ENCODE peak calls at places on chromosomes 16 and 17, in four cellular contexts. One of them, this sample, is unnamed.
A peak's percentile ranks its signal among the peaks of the same experiment; 100 is the strongest.

GRCh38 chr17:64343833-64344637 is 46.6 kb downstream of the PECAM1 start:
- DNase-seq in SJCRH30: peak; percentile 75
- DNase-seq in lower lobe of right lung: peak; percentile 82
- DNase-seq in tibial artery: peak; percentile 80
- DNase-seq in this sample: no peak

GRCh38 chr17:41667280-41668008 is 21.2 kb upstream of the EIF1 start:
- DNase-seq in lower lobe of right lung: peak; percentile 49
- DNase-seq in SJCRH30: no peak
- DNase-seq in tibial artery: no peak
- DNase-seq in this sample: no peak

GRCh38 chr16:46853713-46854443 is 22.9 kb upstream of the C16orf87 start:
- DNase-seq in lower lobe of right lung: peak; percentile 82
- DNase-seq in tibial artery: peak; percentile 73
- DNase-seq in SJCRH30: peak; percentile 65
- DNase-seq in this sample: peak; percentile 76

GRCh38 chr16:15572329-15573001 is 70.5 kb downstream of the MARF1 start:
- DNase-seq in lower lobe of right lung: no peak
- DNase-seq in SJCRH30: no peak
- DNase-seq in tibial artery: no peak
- DNase-seq in this sample: no peak

GRCh38 chr17:68391561-68392268 is 65.6 kb downstream of the WIPI1 start:
- DNase-seq in tibial artery: no peak
- DNase-seq in lower lobe of right lung: no peak
- DNase-seq in SJCRH30: no peak
- DNase-seq in this sample: no peak

GRCh38 chr16:10502766-10503165 is 77.6 kb downstream of the EMP2 start:
- DNase-seq in SJCRH30: no peak
- DNase-seq in tibial artery: no peak
- DNase-seq in lower lobe of right lung: no peak
- DNase-seq in this sample: no peak

GRCh38 chr17:9386401-9386800 is 189.2 kb downstream of the STX8 start:
- DNase-seq in tibial artery: no peak
- DNase-seq in lower lobe of right lung: no peak
- DNase-seq in SJCRH30: no peak
- DNase-seq in this sample: no peak

GRCh38 chr16:10592611-10593010 is 12.2 kb upstream of the EMP2 start:
- DNase-seq in tibial artery: no peak
- DNase-seq in SJCRH30: no peak
- DNase-seq in lower lobe of right lung: no peak
- DNase-seq in this sample: no peak

GRCh38 chr17:37089998-37090397 is 141.2 kb downstream of the AATF start:
- DNase-seq in SJCRH30: no peak
- DNase-seq in lower lobe of right lung: no peak
- DNase-seq in tibial artery: no peak
- DNase-seq in this sample: no peak

GRCh38 chr16:55552621-55553020 is 13.9 kb upstream of the CAPNS2 start:
- DNase-seq in tibial artery: no peak
- DNase-seq in SJCRH30: no peak
- DNase-seq in lower lobe of right lung: no peak
- DNase-seq in this sample: no peak

GRCh38 chr17:31583795-31584340 is 192.4 kb downstream of the RAB11FIP4 start:
- DNase-seq in tibial artery: no peak
- DNase-seq in lower lobe of right lung: no peak
- DNase-seq in SJCRH30: no peak
- DNase-seq in this sample: no peak

GRCh38 chr17:31582151-31582907 is 190.9 kb downstream of the RAB11FIP4 start:
- DNase-seq in SJCRH30: no peak
- DNase-seq in lower lobe of right lung: peak; percentile 79
- DNase-seq in tibial artery: peak; percentile 87
- DNase-seq in this sample: no peak

GRCh38 chr17:31586946-31587345 is 195.5 kb downstream of the RAB11FIP4 start:
- DNase-seq in tibial artery: no peak
- DNase-seq in SJCRH30: no peak
- DNase-seq in lower lobe of right lung: no peak
- DNase-seq in this sample: no peak

GRCh38 chr17:31585280-31585630 is 193.8 kb downstream of the RAB11FIP4 start:
- DNase-seq in tibial artery: no peak
- DNase-seq in lower lobe of right lung: no peak
- DNase-seq in SJCRH30: no peak
- DNase-seq in this sample: no peak

GRCh38 chr17:31584436-31585279 is 193.2 kb downstream of the RAB11FIP4 start:
- DNase-seq in tibial artery: no peak
- DNase-seq in lower lobe of right lung: no peak
- DNase-seq in SJCRH30: no peak
- DNase-seq in this sample: no peak
- H3K27ac ChIP-seq in tibial artery: no peak overlapping the region
- H3K27ac ChIP-seq in lower lobe of right lung: no peak overlapping the region
- H3K27ac ChIP-seq in SJCRH30: no peak overlapping the region
- H3K27ac ChIP-seq in this sample: no peak overlapping the region

DNA sequence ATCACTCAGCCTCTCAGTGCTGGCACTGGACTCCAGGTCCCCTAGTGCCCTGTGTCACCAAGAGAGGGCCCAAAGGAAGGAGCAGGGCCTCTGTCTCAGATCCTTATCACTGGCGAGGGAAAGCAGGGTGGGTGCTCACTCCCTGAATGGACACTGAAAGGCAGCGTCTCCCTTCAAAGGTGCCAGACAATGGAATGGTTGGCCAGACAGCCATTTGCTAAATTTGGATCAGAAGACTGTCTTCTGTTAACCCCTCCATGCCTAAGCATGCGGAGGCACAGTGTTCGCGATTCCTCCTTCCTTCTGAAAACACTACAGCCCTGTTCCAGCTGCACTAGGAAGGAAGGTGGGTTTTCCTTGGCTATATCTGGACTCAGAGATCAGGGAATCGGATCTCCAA is 48.4 kb downstream of the SRCIN1 start:
- DNase-seq in tibial artery: no peak
- DNase-seq in SJCRH30: no peak
- DNase-seq in lower lobe of right lung: no peak
- DNase-seq in this sample: no peak
- H3K4me3 ChIP-seq in tibial artery: no peak overlapping the region
- H3K4me3 ChIP-seq in SJCRH30: no peak overlapping the region
- H3K4me3 ChIP-seq in lower lobe of right lung: peak overlapping the region; percentile 51
- H3K4me3 ChIP-seq in this sample: no peak overlapping the region

GRCh38 chr16:13945734-13946490 is 26.0 kb downstream of the ERCC4 start:
- DNase-seq in tibial artery: no peak
- DNase-seq in lower lobe of right lung: no peak
- DNase-seq in SJCRH30: no peak
- DNase-seq in this sample: no peak
- H3K9me3 ChIP-seq in tibial artery: no peaks in the 10 kb centered on the region
- H3K9me3 ChIP-seq in lower lobe of right lung: no peaks in the 10 kb centered on the region
- H3K9me3 ChIP-seq in SJCRH30: no peaks in the 10 kb centered on the region
- H3K9me3 ChIP-seq in this sample: no peaks in the 10 kb centered on the region

DNA sequence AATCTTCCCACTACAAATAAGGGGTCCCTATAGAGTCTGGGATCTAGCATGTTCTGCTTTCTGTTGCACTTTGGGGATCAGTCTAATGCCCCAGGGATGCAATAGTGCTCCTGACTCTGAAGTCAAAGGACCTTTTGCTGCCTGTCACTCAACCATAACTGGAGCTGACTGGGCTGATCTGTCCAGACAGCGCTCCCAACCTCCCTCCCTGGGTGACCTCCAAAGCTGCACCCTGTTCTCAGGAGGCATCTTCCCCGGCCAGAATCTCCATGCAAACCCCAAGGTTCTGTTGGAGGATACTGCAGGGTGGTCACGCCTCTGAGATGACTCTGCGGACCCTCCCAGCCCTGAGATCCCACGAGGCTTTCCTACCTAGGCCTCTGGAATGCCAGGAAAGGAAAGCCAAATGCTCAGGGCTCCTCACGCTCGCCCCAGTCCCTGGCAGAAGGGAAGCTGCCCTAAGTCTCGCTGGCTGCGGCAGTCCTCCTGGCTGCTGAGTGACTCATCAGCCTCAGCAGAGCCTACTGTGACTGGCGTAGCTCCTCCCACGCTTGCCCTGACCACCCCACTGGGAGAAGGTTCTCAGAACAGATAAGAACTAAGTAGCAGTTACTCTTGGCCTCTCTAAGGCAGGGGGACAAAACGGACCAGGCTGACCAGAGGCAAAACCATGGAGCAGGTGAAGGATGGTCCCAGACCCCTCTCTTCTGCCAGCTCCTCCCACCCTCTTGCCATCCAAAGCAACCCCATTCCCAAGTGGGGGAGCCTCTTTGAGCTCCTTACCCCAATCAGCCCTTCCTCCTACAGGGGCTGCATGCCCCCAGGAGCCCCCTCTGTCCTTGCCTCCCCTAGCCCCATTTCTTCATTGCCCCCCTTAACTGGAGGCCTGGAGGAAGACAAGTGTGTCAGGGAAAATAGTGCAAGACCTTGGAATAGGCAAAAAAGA is 124.1 kb upstream of the TNRC6C start:
- DNase-seq in tibial artery: peak; percentile 92
- DNase-seq in SJCRH30: peak; percentile 66
- DNase-seq in lower lobe of right lung: peak; percentile 80
- DNase-seq in this sample: peak; percentile 81
- H3K27ac ChIP-seq in tibial artery: peak overlapping the region; percentile 64
- H3K27ac ChIP-seq in SJCRH30: no peak overlapping the region
- H3K27ac ChIP-seq in lower lobe of right lung: no peak overlapping the region
- H3K27ac ChIP-seq in this sample: no peak overlapping the region

GRCh38 chr17:6910987-6911603 is 79.6 kb upstream of the TEKT1 start:
- DNase-seq in lower lobe of right lung: no peak
- DNase-seq in tibial artery: no peak
- DNase-seq in SJCRH30: no peak
- DNase-seq in this sample: no peak

GRCh38 chr17:6914711-6915110 is 81.1 kb upstream of the ALOX12 start:
- DNase-seq in SJCRH30: no peak
- DNase-seq in lower lobe of right lung: no peak
- DNase-seq in tibial artery: no peak
- DNase-seq in this sample: no peak

GRCh38 chr17:6912110-6913051 is 80.9 kb upstream of the TEKT1 start:
- DNase-seq in lower lobe of right lung: no peak
- DNase-seq in tibial artery: no peak
- DNase-seq in SJCRH30: no peak
- DNase-seq in this sample: no peak

GRCh38 chr17:6915620-6916019 is 80.2 kb upstream of the ALOX12 start:
- DNase-seq in tibial artery: no peak
- DNase-seq in lower lobe of right lung: no peak
- DNase-seq in SJCRH30: no peak
- DNase-seq in this sample: no peak

DNA sequence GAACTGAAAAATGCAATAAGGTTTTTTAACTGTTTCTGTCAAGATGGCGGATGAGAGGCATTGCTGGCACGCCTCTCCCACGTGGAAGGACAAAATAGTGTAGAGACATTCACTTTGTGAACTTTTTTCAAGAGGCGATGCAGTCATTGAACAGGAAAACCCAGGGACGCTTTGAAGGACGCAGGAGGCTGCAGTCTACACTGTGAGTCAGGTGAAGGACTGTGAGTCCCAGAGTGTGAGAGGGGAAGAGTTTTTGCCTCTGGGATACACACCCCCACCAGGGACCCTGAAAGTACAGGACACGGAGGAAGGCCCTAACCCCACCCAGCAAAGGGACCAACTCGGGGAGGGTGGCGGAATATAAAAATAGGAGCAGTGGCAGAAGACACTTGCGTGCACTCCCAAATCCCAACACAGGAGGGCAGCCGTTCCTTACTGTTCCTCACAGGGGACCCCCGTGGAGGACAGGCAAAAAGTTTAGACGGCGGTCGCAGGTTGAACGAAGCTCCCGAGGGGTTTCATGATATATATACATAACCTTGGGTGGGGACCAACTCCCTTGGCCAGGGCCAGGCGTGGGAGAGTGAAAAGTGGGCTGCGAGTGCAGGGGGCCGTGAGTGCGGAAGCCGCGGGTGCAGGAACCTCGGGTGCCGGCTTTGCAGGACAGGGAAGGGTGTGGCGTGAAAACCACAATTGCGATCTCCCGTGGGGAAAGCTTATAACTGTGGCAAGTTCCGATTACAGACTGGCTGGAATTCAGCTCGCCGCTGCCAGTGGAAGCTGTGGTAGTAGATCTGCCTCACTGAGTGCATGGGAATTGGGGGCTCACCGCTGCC is 82.0 kb upstream of the ALOX12 start:
- DNase-seq in SJCRH30: peak; percentile 64
- DNase-seq in lower lobe of right lung: peak; percentile 70
- DNase-seq in tibial artery: peak; percentile 77
- DNase-seq in this sample: peak; percentile 77
- H3K4me3 ChIP-seq in SJCRH30: no peak overlapping the region
- H3K4me3 ChIP-seq in lower lobe of right lung: peak overlapping the region; percentile 47
- H3K4me3 ChIP-seq in tibial artery: no peak overlapping the region
- H3K4me3 ChIP-seq in this sample: no peak overlapping the region

GRCh38 chr17:21677126-21677910 is 15.0 kb upstream of the KCNJ18 start:
- DNase-seq in lower lobe of right lung: no peak
- DNase-seq in SJCRH30: no peak
- DNase-seq in tibial artery: no peak
- DNase-seq in this sample: no peak
- H3K9me3 ChIP-seq in lower lobe of right lung: no peaks in the 10 kb centered on the region
- H3K9me3 ChIP-seq in SJCRH30: no peaks in the 10 kb centered on the region
- H3K9me3 ChIP-seq in tibial artery: no peaks in the 10 kb centered on the region
- H3K9me3 ChIP-seq in this sample: peaks cover 3% of the 10 kb centered on the region

GRCh38 chr17:77204531-77204930 is 63.8 kb downstream of the SEC14L1 start:
- DNase-seq in tibial artery: no peak
- DNase-seq in lower lobe of right lung: no peak
- DNase-seq in SJCRH30: no peak
- DNase-seq in this sample: no peak

GRCh38 chr17:77203436-77203835 is 62.7 kb downstream of the SEC14L1 start:
- DNase-seq in tibial artery: peak; percentile 39
- DNase-seq in SJCRH30: no peak
- DNase-seq in lower lobe of right lung: no peak
- DNase-seq in this sample: no peak

GRCh38 chr17:77205396-77206124 is 64.8 kb downstream of the SEC14L1 start:
- DNase-seq in tibial artery: peak; percentile 13
- DNase-seq in lower lobe of right lung: no peak
- DNase-seq in SJCRH30: no peak
- DNase-seq in this sample: no peak

GRCh38 chr17:77206125-77206523 is 65.4 kb downstream of the SEC14L1 start:
- DNase-seq in lower lobe of right lung: no peak
- DNase-seq in SJCRH30: no peak
- DNase-seq in tibial artery: peak; percentile 20
- DNase-seq in this sample: no peak

GRCh38 chr17:77203846-77204245 is 63.1 kb downstream of the SEC14L1 start:
- DNase-seq in tibial artery: peak; percentile 24
- DNase-seq in SJCRH30: no peak
- DNase-seq in lower lobe of right lung: no peak
- DNase-seq in this sample: no peak
- H3K27ac ChIP-seq in tibial artery: no peak overlapping the region
- H3K27ac ChIP-seq in SJCRH30: no peak overlapping the region
- H3K27ac ChIP-seq in lower lobe of right lung: no peak overlapping the region
- H3K27ac ChIP-seq in this sample: no peak overlapping the region

DNA sequence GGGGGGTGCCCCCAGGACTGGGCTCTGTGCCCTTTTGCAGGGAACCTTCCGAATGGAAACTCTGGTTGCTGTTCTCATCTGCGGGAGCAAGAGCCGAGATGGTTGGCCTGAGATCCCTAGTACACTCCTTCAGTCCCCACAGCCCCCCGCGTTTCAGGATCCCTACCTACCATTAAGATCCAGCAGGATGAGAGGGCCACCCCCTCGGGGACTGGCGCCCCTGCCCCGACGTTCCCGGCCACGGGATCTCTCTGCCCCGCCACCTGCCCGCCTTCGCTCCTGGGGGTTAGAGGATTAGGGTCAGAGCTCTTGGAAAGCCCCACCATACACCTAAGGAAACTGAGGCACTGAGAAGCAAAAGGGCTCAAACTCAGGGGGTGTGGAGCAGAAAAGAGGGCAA is 1.2 kb downstream of the BCL7C start:
- DNase-seq in tibial artery: no peak
- DNase-seq in SJCRH30: no peak
- DNase-seq in lower lobe of right lung: no peak
- DNase-seq in this sample: no peak
- H3K4me3 ChIP-seq in tibial artery: peak overlapping the region; percentile 81
- H3K4me3 ChIP-seq in SJCRH30: peak overlapping the region; percentile 92
- H3K4me3 ChIP-seq in lower lobe of right lung: peak overlapping the region; percentile 88
- H3K4me3 ChIP-seq in this sample: no peak overlapping the region

This sample was measured in WERI-Rb-1.